ENCODE peak calls at places on chromosome 13, in ten cellular contexts. I, U, R, G, H, B, O, A, V and M are unnamed samples.

GRCh38 chr13:89695343-89696257 is 1651.9 kb upstream of the MIR17HG start:
- DNase-seq in I (peak; percentile 41), U (no peak), R (no peak), G (peak; percentile 35), H (no peak), B (no peak), O (peak; percentile 73), A (no peak), V (peak; percentile 8), M (peak; percentile 70)

GRCh38 chr13:59700281-59700680 is 463.4 kb downstream of the DIAPH3 start:
- DNase-seq in I (peak; percentile 11), U (no peak), R (no peak), G (no peak), H (no peak), B (no peak), O (no peak), A (no peak), V (peak; percentile 42), M (peak; percentile 11)

GRCh38 chr13:27079421-27079958 is 92.1 kb downstream of the USP12 start:
- DNase-seq in I (peak; percentile 72), U (no peak), R (no peak), G (peak; percentile 23), H (no peak), B (no peak), O (peak; percentile 76), A (peak; percentile 64), V (peak; percentile 67), M (peak; percentile 51)

GRCh38 chr13:88622362-88622973 is 951.3 kb downstream of the SLITRK5 start:
- DNase-seq in I (no peak), U (no peak), R (peak; percentile 43), G (no peak), H (no peak), B (no peak), O (peak; percentile 1), A (peak; percentile 6), V (no peak), M (peak; percentile 6)

GRCh38 chr13:93227280-93227905 is 786 bp downstream of the GPC6 start:
- DNase-seq in I (peak; percentile 72), U (peak; percentile 59), R (no peak), G (peak; percentile 55), H (no peak), B (no peak), O (peak; percentile 66), A (no peak), V (peak; percentile 52), M (peak; percentile 59)

GRCh38 chr13:51064753-51065152 is 46.3 kb downstream of the C13orf42 start:
- DNase-seq in I (no peak), U (no peak), R (no peak), G (no peak), H (no peak), B (no peak), O (no peak), A (no peak), V (no peak), M (no peak)

GRCh38 chr13:31699650-31700049 is 39.7 kb upstream of the RXFP2 start:
- DNase-seq in I (no peak), U (no peak), R (no peak), G (no peak), H (no peak), B (no peak), O (peak; percentile 71), A (no peak), V (no peak), M (peak; percentile 39)

GRCh38 chr13:74026753-74027152 is 107.5 kb downstream of the KLF12 start:
- DNase-seq in I (no peak), U (no peak), R (peak; percentile 81), G (no peak), H (peak; percentile 52), B (no peak), O (peak; percentile 85), A (no peak), V (peak; percentile 37), M (peak; percentile 20)

GRCh38 chr13:41050041-41050440 is 11.3 kb upstream of the WBP4 start:
- DNase-seq in I (peak; percentile 29), U (no peak), R (no peak), G (no peak), H (no peak), B (no peak), O (no peak), A (no peak), V (no peak), M (peak; percentile 42)

GRCh38 chr13:81089758-81090157 is 748.8 kb upstream of the SPRY2 start:
- DNase-seq in I (no peak), U (no peak), R (no peak), G (no peak), H (no peak), B (no peak), O (no peak), A (no peak), V (no peak), M (no peak)

GRCh38 chr13:21675095-21676007 is 4.5 kb downstream of the FGF9 start:
- DNase-seq in I (peak; percentile 25), U (no peak), R (peak; percentile 67), G (no peak), H (peak; percentile 7), B (no peak), O (peak; percentile 61), A (no peak), V (no peak), M (no peak)

DNA sequence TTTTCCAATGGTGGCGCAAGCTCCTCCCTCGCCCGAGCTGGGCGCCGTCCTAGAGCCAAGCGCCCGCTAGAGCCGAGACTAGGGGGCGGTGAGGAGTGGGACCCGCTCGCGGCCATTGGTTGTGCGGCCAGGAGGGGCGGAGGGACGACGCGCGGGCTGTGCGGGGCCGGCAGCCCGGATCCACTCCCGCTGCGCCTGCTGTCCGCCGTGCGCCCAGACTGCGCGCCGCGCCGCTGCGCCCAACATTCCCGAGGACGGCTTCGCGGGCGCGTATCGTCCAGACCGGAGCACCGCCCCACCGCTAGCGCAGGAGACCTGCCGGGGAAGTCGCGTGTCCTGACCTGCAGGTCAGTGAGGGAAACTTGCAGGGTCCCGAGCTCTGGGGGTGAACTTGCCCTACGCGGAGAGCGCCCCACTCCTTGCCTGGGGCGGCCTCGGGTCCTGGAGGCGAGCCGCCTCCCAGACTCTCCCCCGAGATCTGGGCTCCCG is at the start of gene SERTM1:
- DNase-seq in I (peak; percentile 21), U (no peak), R (no peak), G (peak; percentile 6), H (no peak), B (no peak), O (peak; percentile 93), A (no peak), V (no peak), M (peak; percentile 8)
- H3K4me3 ChIP-seq in I (no peak within 1 kb of the TSS), U (no peak within 1 kb of the TSS), R (no peak within 1 kb of the TSS), G (no peak within 1 kb of the TSS), H (no peak within 1 kb of the TSS), B (peak within 1 kb of the TSS; percentile 65), O (peak within 1 kb of the TSS; percentile 88), A (peak within 1 kb of the TSS; percentile 25), V (no peak within 1 kb of the TSS), M (no peak within 1 kb of the TSS)

GRCh38 chr13:110056640-110057039 is 250.3 kb downstream of the COL4A1 start:
- DNase-seq in I (no peak), U (no peak), R (no peak), G (no peak), H (no peak), B (no peak), O (no peak), A (no peak), V (no peak), M (no peak)
- H3K4me3 ChIP-seq in I (no peak overlapping the region), U (no peak overlapping the region), R (no peak overlapping the region), G (no peak overlapping the region), H (no peak overlapping the region), B (no peak overlapping the region), O (no peak overlapping the region), A (no peak overlapping the region), V (no peak overlapping the region), M (no peak overlapping the region)

GRCh38 chr13:99895428-99895998 is 76.1 kb downstream of the ZIC5 start:
- DNase-seq in I (peak; percentile 9), U (no peak), R (no peak), G (no peak), H (no peak), B (no peak), O (peak; percentile 49), A (no peak), V (no peak), M (peak; percentile 1)

GRCh38 chr13:99895999-99896695 is 75.4 kb downstream of the ZIC5 start:
- DNase-seq in I (no peak), U (no peak), R (no peak), G (no peak), H (no peak), B (no peak), O (peak; percentile 82), A (no peak), V (no peak), M (no peak)

GRCh38 chr13:99894105-99894504 is 77.5 kb downstream of the ZIC5 start:
- DNase-seq in I (no peak), U (no peak), R (no peak), G (no peak), H (no peak), B (no peak), O (no peak), A (no peak), V (no peak), M (no peak)

GRCh38 chr13:99893567-99893966 is 78.0 kb downstream of the ZIC5 start:
- DNase-seq in I (no peak), U (no peak), R (no peak), G (no peak), H (no peak), B (no peak), O (no peak), A (no peak), V (no peak), M (no peak)

DNA sequence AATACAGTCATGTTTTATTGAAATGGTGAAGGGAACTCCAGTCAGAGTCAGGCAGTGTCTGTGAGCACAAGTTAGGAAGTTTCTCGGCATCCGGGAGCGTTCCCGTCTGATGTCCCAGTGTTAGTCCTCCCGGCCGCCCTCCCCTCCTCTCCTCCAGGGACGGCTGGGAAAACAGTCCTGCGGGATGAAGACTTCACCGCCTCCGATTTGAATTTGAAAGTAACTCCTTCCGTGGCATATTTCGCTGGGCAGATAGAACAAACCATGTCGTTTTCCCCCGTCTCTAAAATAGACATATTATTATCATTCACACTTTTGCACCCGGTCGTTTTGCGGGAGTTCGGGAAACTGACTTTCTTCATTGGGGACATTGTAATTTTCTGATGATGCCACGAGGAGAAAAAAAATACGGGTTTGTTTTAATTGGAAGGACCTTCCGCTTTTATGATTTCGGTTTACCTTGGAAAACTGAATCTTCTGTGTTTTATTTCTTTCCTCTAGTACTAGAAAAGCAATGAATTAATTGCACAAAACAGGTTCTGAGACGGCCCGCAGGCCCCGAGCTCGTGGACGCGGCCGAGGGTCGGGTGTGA is 76.6 kb downstream of the ZIC5 start:
- DNase-seq in I (peak; percentile 27), U (no peak), R (no peak), G (no peak), H (no peak), B (no peak), O (peak; percentile 74), A (no peak), V (no peak), M (peak; percentile 1)
- H3K4me3 ChIP-seq in I (peak overlapping the region; percentile 38), U (peak overlapping the region; percentile 43), R (peak overlapping the region; percentile 35), G (no peak overlapping the region), H (peak overlapping the region; percentile 71), B (peak overlapping the region; percentile 53), O (peak overlapping the region; percentile 74), A (peak overlapping the region; percentile 18), V (no peak overlapping the region), M (peak overlapping the region; percentile 36)

GRCh38 chr13:99969368-99969933 is 2.1 kb downstream of the ZIC5 start:
- DNase-seq in I (no peak), U (no peak), R (no peak), G (no peak), H (no peak), B (no peak), O (no peak), A (no peak), V (no peak), M (no peak)
- H3K4me3 ChIP-seq in I (no peak overlapping the region), U (no peak overlapping the region), R (no peak overlapping the region), G (peak overlapping the region; percentile 73), H (peak overlapping the region; percentile 43), B (peak overlapping the region; percentile 65), O (peak overlapping the region; percentile 91), A (no peak overlapping the region), V (no peak overlapping the region), M (no peak overlapping the region)